ENCODE peak calls at places on chromosomes 1 and 21, in ten cellular contexts. W is transverse colon, Y is BJ, I is WTC11, G is keratinocyte, X is HFF-Myc, U is A549, R is fibroblast of lung, M is SK-N-SH, L is MM.1S. B is an unnamed sample.

GRCh38 chr1:157137051-157137772 is 983 bp downstream of the ETV3 start:
- DNase-seq in W (peak; percentile 22), Y (no peak), I (no peak), G (no peak), X (no peak), U (peak; percentile 46), R (peak; percentile 29), M (peak; percentile 45), L (peak; percentile 43), B (peak; percentile 27)

GRCh38 chr1:162069334-162070093 is at the start of gene NOS1AP:
- DNase-seq in W (peak; percentile 88), Y (no peak), I (peak; percentile 86), G (no peak), X (no peak), U (peak; percentile 63), R (peak; percentile 38), M (peak; percentile 95), L (peak; percentile 93), B (peak; percentile 95)

GRCh38 chr1:41816061-41816460 is 102.7 kb downstream of the HIVEP3 start:
- DNase-seq in W (no peak), Y (no peak), I (no peak), G (no peak), X (no peak), U (no peak), R (no peak), M (no peak), L (no peak), B (no peak)

GRCh38 chr21:17128132-17128531 is 384.7 kb upstream of the CXADR start:
- DNase-seq in W (no peak), Y (no peak), I (no peak), G (no peak), X (no peak), U (no peak), R (no peak), M (no peak), L (no peak), B (no peak)

GRCh38 chr1:175511496-175511895 is 231.9 kb downstream of the TNR start:
- DNase-seq in W (no peak), Y (no peak), I (no peak), G (no peak), X (no peak), U (no peak), R (peak; percentile 22), M (no peak), L (no peak), B (peak; percentile 21)

GRCh38 chr1:174217787-174218574 is 58.7 kb downstream of the RABGAP1L start:
- DNase-seq in W (no peak), Y (no peak), I (no peak), G (no peak), X (peak; percentile 20), U (peak; percentile 35), R (peak; percentile 31), M (peak; percentile 18), L (peak; percentile 72), B (no peak)

GRCh38 chr21:46022551-46023107 is 41.1 kb downstream of the COL6A1 start:
- DNase-seq in W (no peak), Y (no peak), I (no peak), G (no peak), X (no peak), U (no peak), R (no peak), M (no peak), L (peak; percentile 36), B (no peak)

GRCh38 chr1:10339815-10340214 is 59.0 kb upstream of the PGD start:
- DNase-seq in W (peak; percentile 10), Y (no peak), I (peak; percentile 60), G (no peak), X (peak; percentile 10), U (peak; percentile 30), R (peak; percentile 90), M (peak; percentile 85), L (no peak), B (no peak)

GRCh38 chr1:40311692-40312091 is 5.4 kb downstream of the COL9A2 start:
- DNase-seq in W (no peak), Y (no peak), I (no peak), G (no peak), X (no peak), U (no peak), R (no peak), M (no peak), L (no peak), B (no peak)

GRCh38 chr1:40310129-40310461 is 7.0 kb downstream of the COL9A2 start:
- DNase-seq in W (no peak), Y (no peak), I (no peak), G (no peak), X (no peak), U (no peak), R (no peak), M (no peak), L (no peak), B (no peak)

GRCh38 chr1:40312238-40313205 is 4.6 kb downstream of the COL9A2 start:
- DNase-seq in W (peak; percentile 82), Y (no peak), I (no peak), G (no peak), X (no peak), U (no peak), R (no peak), M (no peak), L (no peak), B (peak; percentile 90)

GRCh38 chr1:40309374-40310128 is 7.5 kb downstream of the COL9A2 start:
- DNase-seq in W (no peak), Y (no peak), I (no peak), G (no peak), X (no peak), U (no peak), R (peak; percentile 78), M (no peak), L (no peak), B (no peak)

GRCh38 chr1:40310983-40311642 is 6.0 kb downstream of the COL9A2 start:
- DNase-seq in W (no peak), Y (no peak), I (peak; percentile 58), G (no peak), X (no peak), U (no peak), R (no peak), M (no peak), L (no peak), B (no peak)
- TF ChIP-seq CTCF in W (no peak), Y (no peak), I (no peak), G (no peak), X (no peak), U (no peak), R (no peak), M (no peak), L (peak; percentile 8), B (no peak)

GRCh38 chr1:246294263-246294662 is 212.8 kb downstream of the SMYD3 start:
- DNase-seq in W (no peak), Y (no peak), I (no peak), G (no peak), X (no peak), U (no peak), R (no peak), M (no peak), L (no peak), B (no peak)

GRCh38 chr1:246295968-246296367 is 211.1 kb downstream of the SMYD3 start:
- DNase-seq in W (no peak), Y (no peak), I (no peak), G (no peak), X (no peak), U (no peak), R (no peak), M (no peak), L (no peak), B (no peak)

GRCh38 chr1:246295340-246295739 is 211.7 kb downstream of the SMYD3 start:
- DNase-seq in W (no peak), Y (no peak), I (no peak), G (no peak), X (no peak), U (no peak), R (no peak), M (no peak), L (no peak), B (no peak)

GRCh38 chr1:246300653-246301549 is 206.2 kb downstream of the SMYD3 start:
- DNase-seq in W (no peak), Y (no peak), I (no peak), G (no peak), X (no peak), U (no peak), R (no peak), M (no peak), L (no peak), B (no peak)

DNA sequence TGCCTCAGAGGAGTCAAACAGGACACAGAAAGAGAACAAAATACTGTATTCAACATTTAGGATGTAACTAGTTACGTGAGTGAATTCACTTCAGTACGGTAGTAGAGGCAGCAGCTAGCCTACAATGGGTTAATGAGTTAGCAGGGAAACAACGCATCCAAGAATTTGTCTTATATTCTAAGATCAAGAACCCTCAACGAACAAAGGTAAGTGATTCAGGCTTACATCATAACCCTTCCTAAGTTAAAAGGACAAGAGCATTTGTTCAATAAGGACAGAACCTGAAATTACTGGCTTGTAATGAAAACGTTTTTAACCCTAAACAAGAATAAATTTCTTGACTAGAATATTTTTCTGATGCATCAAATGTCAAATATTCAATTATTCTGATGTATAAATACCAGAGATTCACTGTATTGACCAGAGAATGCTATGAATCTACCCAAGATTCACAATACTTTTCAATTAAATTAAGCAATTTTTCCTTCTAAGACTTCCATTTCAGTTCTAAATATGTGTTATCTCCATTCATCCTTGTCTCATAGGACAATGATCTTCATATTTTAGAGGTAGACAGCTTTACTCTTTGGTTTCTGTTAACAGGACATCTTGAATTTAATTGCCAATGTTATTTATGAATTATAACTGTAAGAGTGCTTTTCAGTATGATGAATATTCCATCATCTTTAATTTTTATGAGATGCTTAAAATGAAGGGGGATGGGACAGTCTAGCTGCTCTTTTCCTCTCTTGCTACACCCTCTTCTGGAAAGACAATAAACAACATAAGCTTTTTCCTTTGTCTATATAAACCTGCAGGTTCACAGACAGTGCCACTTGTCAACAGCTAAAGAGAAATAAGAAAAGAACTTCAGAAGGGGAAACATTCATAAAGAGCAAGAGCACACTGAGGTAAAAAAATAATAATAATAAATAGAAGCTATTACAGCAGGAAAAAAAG is 209.5 kb downstream of the SMYD3 start:
- DNase-seq in W (no peak), Y (no peak), I (no peak), G (peak; percentile 35), X (no peak), U (no peak), R (peak; percentile 54), M (no peak), L (no peak), B (no peak)
- TF ChIP-seq CTCF in W (no peak), Y (peak; percentile 4), I (no peak), G (no peak), X (no peak), U (no peak), R (no peak), M (no peak), L (no peak), B (no peak)

GRCh38 chr1:30684881-30685795 is 38.2 kb downstream of the MATN1 start:
- DNase-seq in W (peak; percentile 78), Y (no peak), I (peak; percentile 99), G (no peak), X (no peak), U (peak; percentile 17), R (no peak), M (peak; percentile 77), L (no peak), B (no peak)
- TF ChIP-seq CTCF in W (no peak), Y (no peak), I (no peak), G (no peak), X (no peak), U (no peak), R (no peak), M (no peak), L (no peak), B (no peak)

GRCh38 chr1:63931468-63931867 is 157.7 kb downstream of the ROR1 start:
- DNase-seq in W (no peak), Y (no peak), I (no peak), G (no peak), X (no peak), U (no peak), R (peak; percentile 61), M (no peak), L (no peak), B (no peak)

GRCh38 chr1:63935553-63935952 is 161.7 kb downstream of the ROR1 start:
- DNase-seq in W (no peak), Y (no peak), I (no peak), G (no peak), X (no peak), U (no peak), R (no peak), M (no peak), L (peak; percentile 43), B (no peak)

GRCh38 chr1:63936276-63936675 is 162.5 kb downstream of the ROR1 start:
- DNase-seq in W (no peak), Y (no peak), I (no peak), G (no peak), X (no peak), U (no peak), R (peak; percentile 69), M (no peak), L (no peak), B (no peak)

GRCh38 chr1:63937623-63938022 is 163.8 kb downstream of the ROR1 start:
- DNase-seq in W (no peak), Y (no peak), I (no peak), G (no peak), X (no peak), U (no peak), R (no peak), M (no peak), L (no peak), B (no peak)

DNA sequence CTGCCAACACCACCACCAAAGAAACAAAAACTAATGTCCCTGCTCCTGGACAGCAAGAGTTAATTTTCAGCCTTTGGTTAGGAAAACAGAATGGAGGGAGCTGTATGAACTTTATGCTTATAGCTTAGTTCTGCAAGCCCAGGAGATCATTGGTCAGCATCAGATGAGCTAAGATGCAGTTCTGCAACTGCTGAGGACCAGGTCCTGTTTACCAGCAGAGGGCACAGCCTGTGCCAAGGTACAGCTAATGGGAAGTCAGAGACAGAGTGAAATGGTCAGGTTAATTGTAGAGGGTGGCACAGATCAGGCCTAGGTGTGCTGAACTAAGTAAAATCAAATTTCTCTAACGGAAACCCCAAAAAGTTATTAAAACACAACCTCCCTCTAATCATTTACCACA is 161.3 kb downstream of the ROR1 start:
- DNase-seq in W (no peak), Y (no peak), I (no peak), G (no peak), X (no peak), U (peak; percentile 33), R (no peak), M (peak; percentile 15), L (peak; percentile 56), B (no peak)
- TF ChIP-seq CTCF in W (no peak), Y (peak; percentile 24), I (no peak), G (peak; percentile 52), X (peak; percentile 29), U (peak; percentile 32), R (peak; percentile 35), M (peak; percentile 52), L (peak; percentile 55), B (no peak)